ENCODE peak calls at places on chromosomes 5 and 9, in seven cellular contexts. V is IMR-90, Q is GM23248, Z is PC-3, I is SK-N-SH, B is neural progenitor cell, S is neuronal stem cell. H is an unnamed sample.

GRCh38 chr9:28064241-28064640 is 491.0 kb upstream of the C9orf72 start:
- DNase-seq in V (no peak), Q (peak), Z (no peak), I (no peak), B (no peak), S (no peak), H (no peak)

GRCh38 chr5:151886741-151887261 is 37.9 kb downstream of the GLRA1 start:
- DNase-seq in V (no peak), Q (no peak), Z (no peak), I (no peak), B (no peak), S (no peak), H (no peak)

GRCh38 chr9:137316012-137316981 is 14.2 kb upstream of the NRARP start:
- DNase-seq in V (no peak), Q (peak), Z (peak), I (peak), B (peak), S (no peak), H (no peak)

GRCh38 chr5:3736926-3737325 is 141.3 kb downstream of the IRX1 start:
- DNase-seq in V (no peak), Q (no peak), Z (no peak), I (no peak), B (no peak), S (no peak), H (no peak)

GRCh38 chr5:174189638-174190037 is 144.1 kb downstream of the NSG2 start:
- DNase-seq in V (no peak), Q (no peak), Z (no peak), I (peak), B (no peak), S (no peak), H (no peak)

GRCh38 chr9:113511047-113511521 is 47.6 kb downstream of the RGS3 start:
- DNase-seq in V (no peak), Q (no peak), Z (no peak), I (peak), B (no peak), S (no peak), H (no peak)

GRCh38 chr5:5414999-5415398 is 7.5 kb upstream of the ICE1 start:
- DNase-seq in V (no peak), Q (no peak), Z (no peak), I (no peak), B (no peak), S (no peak), H (no peak)

GRCh38 chr9:136048560-136049411 is 46.3 kb downstream of the NACC2 start:
- DNase-seq in V (no peak), Q (no peak), Z (no peak), I (no peak), B (no peak), S (no peak), H (no peak)

GRCh38 chr9:28648723-28649122 is 1075.4 kb upstream of the C9orf72 start:
- DNase-seq in V (no peak), Q (no peak), Z (peak), I (no peak), B (peak), S (no peak), H (no peak)

GRCh38 chr9:4680750-4681149 is 1.4 kb downstream of the CDC37L1 start:
- DNase-seq in V (peak), Q (peak), Z (no peak), I (no peak), B (no peak), S (no peak), H (no peak)

GRCh38 chr5:170720179-170720578 is 63.3 kb upstream of the GABRP start:
- DNase-seq in V (no peak), Q (no peak), Z (no peak), I (no peak), B (no peak), S (no peak), H (no peak)

GRCh38 chr5:43038523-43038989 is 1.6 kb downstream of the ANXA2R start:
- DNase-seq in V (peak), Q (no peak), Z (peak), I (no peak), B (peak), S (no peak), H (peak)

GRCh38 chr5:94698189-94698588 is 79.7 kb downstream of the SLF1 start:
- DNase-seq in V (no peak), Q (no peak), Z (no peak), I (no peak), B (no peak), S (no peak), H (no peak)

GRCh38 chr5:88459971-88460370 is 191.3 kb upstream of the TMEM161B start:
- DNase-seq in V (no peak), Q (no peak), Z (peak), I (no peak), B (no peak), S (no peak), H (no peak)

GRCh38 chr9:70826562-70826961 is 294.9 kb downstream of the TRPM3 start:
- DNase-seq in V (no peak), Q (no peak), Z (no peak), I (no peak), B (no peak), S (no peak), H (no peak)

GRCh38 chr5:81904861-81905260 is 67.0 kb upstream of the ATG10 start:
- DNase-seq in V (peak), Q (no peak), Z (peak), I (no peak), B (no peak), S (no peak), H (no peak)

GRCh38 chr5:172280317-172280716 is 3.2 kb downstream of the UBTD2 start:
- DNase-seq in V (no peak), Q (no peak), Z (no peak), I (no peak), B (no peak), S (no peak), H (no peak)
- H3K4me2 ChIP-seq in V (no peak), Q (peak), Z (no peak), I (no peak), B (peak), S (no peak), H (no peak)

DNA sequence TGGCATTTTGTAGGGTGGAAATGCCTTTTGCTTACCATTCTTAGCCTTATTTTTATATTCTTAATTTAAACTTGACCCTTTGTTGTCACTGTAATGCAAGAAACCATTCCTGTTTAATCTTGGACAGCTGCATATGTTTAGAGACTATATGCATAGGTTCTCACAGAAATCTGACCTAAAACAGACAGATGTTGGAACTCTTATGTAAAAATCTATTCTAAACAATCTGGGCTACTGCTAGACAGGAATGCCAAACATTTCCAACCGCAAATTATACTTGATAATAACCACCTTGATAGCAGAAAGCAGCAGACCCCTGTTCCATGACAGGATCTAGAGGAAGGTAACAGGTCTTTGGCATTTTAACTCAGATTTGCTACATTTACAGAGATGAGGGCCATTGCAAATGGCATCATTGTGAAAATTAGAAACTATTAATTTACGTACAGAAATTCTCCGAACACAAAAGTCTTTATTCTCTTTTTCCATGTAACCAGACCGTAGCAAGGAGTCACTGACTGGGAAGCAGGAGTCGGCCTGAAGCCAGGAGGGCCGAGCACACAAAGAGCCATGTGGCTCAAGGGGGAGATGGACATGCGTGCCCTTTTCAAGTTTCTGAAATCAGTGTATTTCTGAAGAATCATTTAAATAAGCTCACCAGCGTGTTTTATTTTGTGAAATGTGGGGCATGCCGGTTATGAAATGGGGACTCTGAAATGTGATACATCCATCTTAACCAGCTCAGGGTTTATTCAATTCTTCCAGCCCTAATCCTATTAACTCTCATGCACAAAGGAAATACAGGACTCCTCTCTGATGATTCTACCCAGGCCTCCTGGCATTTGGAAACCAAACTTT is 139.3 kb downstream of the AOPEP start:
- DNase-seq in V (peak), Q (peak), Z (no peak), I (peak), B (peak), S (peak), H (no peak)
- H2AFZ ChIP-seq in V (no peak), Q (peak), Z (no peak), I (peak), B (no peak), S (peak), H (no peak)

DNA sequence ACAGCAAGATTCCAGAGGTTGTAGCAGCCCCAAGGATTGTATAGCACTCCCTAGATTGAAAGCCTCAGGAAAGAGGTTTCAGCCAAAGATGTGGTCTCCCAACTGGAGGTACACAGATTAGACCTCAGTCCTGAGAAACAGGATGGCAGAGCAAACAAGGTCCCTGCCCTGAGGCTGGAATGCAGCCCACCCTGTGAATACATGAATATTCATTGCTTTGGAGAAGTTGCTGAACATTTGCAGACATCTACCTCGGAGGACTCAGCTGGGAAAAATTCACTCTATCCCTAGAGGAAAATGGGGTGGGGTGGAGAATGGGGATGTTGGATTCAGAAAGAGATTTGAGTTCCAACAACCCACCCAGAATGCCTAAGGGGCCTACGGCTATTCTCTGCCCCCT is 129.4 kb downstream of the SLIT3 start:
- DNase-seq in V (no peak), Q (no peak), Z (no peak), I (no peak), B (no peak), S (no peak), H (no peak)
- H3K4me2 ChIP-seq in V (no peak), Q (no peak), Z (no peak), I (no peak), B (no peak), S (no peak), H (no peak)

DNA sequence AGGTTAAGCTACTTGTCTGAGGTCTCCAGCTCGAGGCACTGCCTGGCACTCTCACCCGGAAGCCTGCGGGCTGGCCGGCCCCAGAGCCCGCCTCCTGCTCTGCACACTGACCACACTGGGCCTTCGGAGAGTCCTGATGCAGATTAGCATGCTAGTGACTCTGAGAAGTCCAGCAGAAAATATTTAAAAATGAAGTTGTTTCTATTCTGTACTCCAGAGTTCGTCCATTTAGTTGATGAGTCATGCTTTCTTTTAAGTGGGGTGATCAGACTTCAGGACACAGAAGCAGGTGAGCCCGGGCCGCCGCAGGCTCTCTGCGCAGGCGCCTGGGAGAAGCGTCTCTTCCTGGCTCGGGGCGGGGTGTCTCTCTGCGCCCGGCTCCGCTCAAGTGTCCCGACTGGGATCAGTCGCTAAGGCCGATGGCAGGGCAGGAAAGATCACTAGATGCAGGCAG is 32.5 kb downstream of the FAM240B start:
- DNase-seq in V (no peak), Q (no peak), Z (peak), I (no peak), B (no peak), S (no peak), H (peak)
- H2AFZ ChIP-seq in V (peak), Q (peak), Z (peak), I (no peak), B (peak), S (peak), H (peak)

GRCh38 chr5:119829341-119829740 is 200.0 kb downstream of the FAM170A start:
- DNase-seq in V (no peak), Q (no peak), Z (no peak), I (no peak), B (no peak), S (no peak), H (no peak)
- H3K4me2 ChIP-seq in V (no peak), Q (no peak), Z (no peak), I (no peak), B (no peak), S (no peak), H (no peak)

GRCh38 chr5:1005904-1006655 is 2.5 kb upstream of the NKD2 start:
- DNase-seq in V (no peak), Q (no peak), Z (no peak), I (no peak), B (no peak), S (no peak), H (no peak)

GRCh38 chr5:1006656-1007071 is 1.9 kb upstream of the NKD2 start:
- DNase-seq in V (no peak), Q (no peak), Z (no peak), I (no peak), B (no peak), S (no peak), H (peak)

GRCh38 chr5:1004598-1005361 is 3.8 kb upstream of the NKD2 start:
- DNase-seq in V (peak), Q (peak), Z (peak), I (peak), B (peak), S (peak), H (peak)

GRCh38 chr5:1007221-1007680 is 1.4 kb upstream of the NKD2 start:
- DNase-seq in V (no peak), Q (no peak), Z (no peak), I (no peak), B (no peak), S (no peak), H (no peak)

GRCh38 chr5:1005362-1005851 is 3.2 kb upstream of the NKD2 start:
- DNase-seq in V (no peak), Q (no peak), Z (no peak), I (no peak), B (no peak), S (no peak), H (no peak)
- H2AFZ ChIP-seq in V (no peak), Q (no peak), Z (no peak), I (no peak), B (peak), S (peak), H (peak)

GRCh38 chr5:38846379-38846967 is 661 bp downstream of the OSMR start:
- DNase-seq in V (peak), Q (peak), Z (no peak), I (no peak), B (no peak), S (no peak), H (no peak)

GRCh38 chr5:38845555-38846378 is at the start of gene OSMR:
- DNase-seq in V (peak), Q (peak), Z (peak), I (peak), B (peak), S (peak), H (no peak)

GRCh38 chr5:38847549-38848341 is 1.9 kb downstream of the OSMR start:
- DNase-seq in V (peak), Q (peak), Z (peak), I (no peak), B (no peak), S (no peak), H (no peak)

GRCh38 chr5:38848637-38849036 is 2.8 kb downstream of the OSMR start:
- DNase-seq in V (no peak), Q (no peak), Z (no peak), I (no peak), B (no peak), S (no peak), H (no peak)

DNA sequence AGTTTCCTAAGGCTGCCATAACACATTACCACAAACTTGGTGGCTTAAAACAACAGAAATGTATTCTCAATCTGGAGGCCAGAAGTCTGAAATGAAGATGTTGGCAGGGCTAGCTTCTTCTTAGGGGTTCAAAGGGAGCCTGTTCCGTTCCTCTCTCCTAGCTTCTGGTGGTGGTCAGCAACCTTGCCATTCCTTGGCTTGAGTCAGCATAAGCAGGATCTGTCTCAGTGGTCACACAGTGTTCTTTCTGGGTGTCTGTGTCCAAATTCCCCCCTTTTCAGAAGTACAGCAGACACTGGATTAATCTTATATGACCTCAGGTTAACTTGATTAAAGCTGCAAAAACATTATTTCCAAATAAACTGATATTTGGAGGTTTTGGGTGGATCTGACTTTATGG is 2.1 kb upstream of the OSMR start:
- DNase-seq in V (no peak), Q (no peak), Z (no peak), I (no peak), B (no peak), S (no peak), H (no peak)
- H3K4me2 ChIP-seq in V (peak), Q (peak), Z (no peak), I (peak), B (no peak), S (no peak), H (no peak)

DNA sequence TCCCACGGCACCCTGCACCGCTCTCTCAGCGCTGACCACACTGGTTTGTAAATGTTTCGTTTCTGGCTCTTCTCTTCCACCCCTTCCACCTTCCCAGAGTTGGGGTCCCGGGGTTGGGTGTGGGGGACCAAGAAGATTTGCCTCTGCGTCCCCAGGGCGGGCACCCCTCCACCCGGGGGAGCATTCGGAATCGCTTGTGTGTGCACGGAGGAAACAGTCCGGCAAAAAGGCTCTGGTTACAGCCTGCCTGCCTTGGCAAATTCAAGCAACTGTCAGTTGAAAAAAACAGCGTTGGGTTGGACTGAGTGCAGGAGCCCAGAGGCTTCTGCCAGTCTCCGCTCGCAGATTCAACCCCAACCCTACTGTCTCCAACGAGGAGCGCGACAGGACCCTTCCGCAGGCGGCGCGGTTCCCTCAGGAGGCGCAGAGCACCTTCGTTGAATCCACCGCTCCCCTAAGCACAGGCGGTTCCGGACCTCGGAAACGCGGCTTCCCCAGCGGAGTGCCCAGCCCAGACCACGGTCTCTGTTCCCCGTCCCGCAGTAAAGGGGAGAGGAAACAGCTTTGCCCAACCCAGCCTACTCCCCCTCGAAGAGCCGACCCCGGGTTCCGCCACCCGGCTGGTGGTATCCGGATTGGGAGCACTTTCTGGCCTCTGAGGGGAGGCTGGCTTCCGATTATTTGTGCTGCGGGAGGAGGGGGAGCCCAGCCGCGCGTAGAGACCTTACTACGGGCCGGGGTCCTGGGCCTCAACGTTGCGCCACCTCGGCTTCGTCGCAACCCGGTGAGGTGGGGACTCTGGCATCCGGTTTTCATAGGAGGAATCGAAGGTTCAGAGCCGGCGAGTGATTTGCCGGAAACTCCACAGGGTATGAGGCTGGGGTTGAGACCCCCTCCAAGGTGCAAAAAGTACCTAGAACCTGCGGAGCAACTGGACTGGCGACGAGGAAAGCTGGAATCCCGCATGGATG is 9.6 kb downstream of the LHX6 start:
- DNase-seq in V (peak), Q (peak), Z (no peak), I (peak), B (peak), S (no peak), H (no peak)
- H2AFZ ChIP-seq in V (peak), Q (peak), Z (no peak), I (no peak), B (peak), S (peak), H (no peak)

GRCh38 chr5:57527875-57528274 is 45.3 kb upstream of the ACTBL2 start:
- DNase-seq in V (no peak), Q (no peak), Z (no peak), I (no peak), B (no peak), S (no peak), H (no peak)

GRCh38 chr5:57529864-57530263 is 47.3 kb upstream of the ACTBL2 start:
- DNase-seq in V (no peak), Q (no peak), Z (no peak), I (no peak), B (no peak), S (no peak), H (peak)

GRCh38 chr5:57537831-57538230 is 55.2 kb upstream of the ACTBL2 start:
- DNase-seq in V (no peak), Q (peak), Z (no peak), I (no peak), B (no peak), S (no peak), H (no peak)

GRCh38 chr5:57531333-57531732 is 48.7 kb upstream of the ACTBL2 start:
- DNase-seq in V (no peak), Q (no peak), Z (no peak), I (no peak), B (no peak), S (no peak), H (peak)

GRCh38 chr5:57532513-57533497 is 50.2 kb upstream of the ACTBL2 start:
- DNase-seq in V (peak), Q (peak), Z (peak), I (no peak), B (no peak), S (no peak), H (no peak)
- H3K4me2 ChIP-seq in V (peak), Q (no peak), Z (no peak), I (no peak), B (no peak), S (no peak), H (no peak)

H was measured in MM.1S.